ENCODE peak calls at places on chromosomes 13 and 19, in five cellular contexts. U is foreskin fibroblast, Z is cardiac muscle cell, J is psoas muscle, D is mammary epithelial cell. X is an unnamed sample.

GRCh38 chr13:74243637-74244526 is 109.7 kb upstream of the KLF12 start:
- DNase-seq in U (peak; percentile 88), Z (no peak), J (no peak), D (peak; percentile 87), X (no peak)

GRCh38 chr19:3057275-3057714 is 5.0 kb downstream of the TLE5 start:
- DNase-seq in U (peak; percentile 64), Z (no peak), J (peak; percentile 92), D (peak; percentile 62), X (no peak)

GRCh38 chr19:45164577-45165335 is 4.0 kb upstream of the NKPD1 start:
- DNase-seq in U (peak; percentile 69), Z (peak; percentile 48), J (peak; percentile 40), D (peak; percentile 90), X (no peak)

GRCh38 chr19:46107371-46107770 is 17.1 kb downstream of the IGFL3 start:
- DNase-seq in U (peak; percentile 20), Z (no peak), J (no peak), D (peak; percentile 78), X (no peak)

GRCh38 chr19:56294557-56294956 is 20.1 kb downstream of the ZSCAN5A start:
- DNase-seq in U (no peak), Z (no peak), J (no peak), D (peak; percentile 94), X (no peak)

GRCh38 chr13:94860981-94861407 is 148.6 kb upstream of the SOX21 start:
- DNase-seq in U (peak; percentile 11), Z (no peak), J (no peak), D (no peak), X (no peak)

GRCh38 chr19:23716792-23717191 is 29.8 kb upstream of the ZNF675 start:
- DNase-seq in U (no peak), Z (no peak), J (no peak), D (peak; percentile 1), X (no peak)

GRCh38 chr13:114283581-114283980 is 2.2 kb downstream of the UPF3A start:
- DNase-seq in U (no peak), Z (peak; percentile 13), J (no peak), D (no peak), X (no peak)

GRCh38 chr13:41019027-41019487 is at the start of gene ELF1:
- DNase-seq in U (peak; percentile 66), Z (no peak), J (no peak), D (peak; percentile 90), X (no peak)

GRCh38 chr13:65744761-65745160 is 1485.4 kb downstream of the PCDH9 start:
- DNase-seq in U (peak; percentile 4), Z (no peak), J (no peak), D (no peak), X (no peak)

GRCh38 chr19:38617764-38618589 is at the start of gene MAP4K1:
- DNase-seq in U (no peak), Z (no peak), J (peak; percentile 46), D (no peak), X (no peak)

GRCh38 chr19:2478756-2479555 is 3.0 kb downstream of the GADD45B start:
- DNase-seq in U (peak; percentile 87), Z (no peak), J (peak; percentile 83), D (peak; percentile 69), X (no peak)

X was measured in neural crest cell.